ENCODE peak calls at places on chromosomes 3 and 15, in four cellular contexts. S is Peyer's patch, Q is IMR-90, P is kidney. M is an unnamed sample. For H3K9me3, the result is how much of the 10 kb centered on the place peaks cover.

GRCh38 chr3:123449092-123449985 is 449 bp upstream of the ADCY5 start:
- DNase-seq in S (no peak), Q (peak), P (no peak), M (no peak)

GRCh38 chr3:137768021-137768360 is 3.9 kb downstream of the SOX14 start:
- DNase-seq in S (no peak), Q (no peak), P (no peak), M (no peak)

GRCh38 chr3:112640333-112640863 is 545 bp downstream of the CCDC80 start:
- DNase-seq in S (no peak), Q (peak), P (no peak), M (no peak)

GRCh38 chr15:92079047-92079446 is 225.5 kb downstream of the SLCO3A1 start:
- DNase-seq in S (no peak), Q (no peak), P (no peak), M (no peak)

GRCh38 chr15:57772223-57772957 is 65.9 kb downstream of the POLR2M start:
- DNase-seq in S (no peak), Q (peak), P (no peak), M (no peak)

GRCh38 chr15:71396536-71397125 is 281.4 kb downstream of the THSD4 start:
- DNase-seq in S (no peak), Q (no peak), P (no peak), M (no peak)

GRCh38 chr15:51888593-51889195 is 59.2 kb downstream of the TMOD3 start:
- DNase-seq in S (no peak), Q (peak), P (no peak), M (no peak)

GRCh38 chr3:123993818-123994217 is 1.9 kb upstream of the ROPN1 start:
- DNase-seq in S (no peak), Q (no peak), P (no peak), M (no peak)

GRCh38 chr15:72271895-72272212 is 500 bp downstream of the PARP6 start:
- DNase-seq in S (no peak), Q (peak), P (no peak), M (no peak)

GRCh38 chr3:4934050-4934449 is 45.2 kb upstream of the BHLHE40 start:
- DNase-seq in S (no peak), Q (no peak), P (no peak), M (no peak)

GRCh38 chr15:101288905-101289513 is 6.0 kb downstream of the SNRPA1 start:
- DNase-seq in S (no peak), Q (peak), P (no peak), M (no peak)

GRCh38 chr3:47012342-47013230 is 33.1 kb downstream of the NBEAL2 start:
- DNase-seq in S (no peak), Q (no peak), P (peak), M (no peak)

GRCh38 chr3:61685755-61686154 is 124.4 kb downstream of the PTPRG start:
- DNase-seq in S (no peak), Q (no peak), P (no peak), M (no peak)

GRCh38 chr3:178777718-178778411 is 241.6 kb downstream of the KCNMB2 start:
- DNase-seq in S (no peak), Q (peak), P (no peak), M (no peak)

GRCh38 chr15:95227235-95227634 is 995.9 kb downstream of the MCTP2 start:
- DNase-seq in S (no peak), Q (no peak), P (no peak), M (no peak)

GRCh38 chr3:10453764-10454163 is 51.6 kb downstream of the ATP2B2 start:
- DNase-seq in S (no peak), Q (no peak), P (no peak), M (no peak)

GRCh38 chr3:31300802-31301443 is 231.8 kb upstream of the STT3B start:
- DNase-seq in S (no peak), Q (no peak), P (no peak), M (no peak)

GRCh38 chr15:26889298-26889898 is 22.5 kb downstream of the GABRA5 start:
- DNase-seq in S (no peak), Q (peak), P (no peak), M (no peak)

GRCh38 chr3:46208167-46208704 is at the start of gene CCR1:
- DNase-seq in S (peak), Q (peak), P (no peak), M (peak)

GRCh38 chr15:27183182-27183581 is 212.2 kb downstream of the GABRG3 start:
- DNase-seq in S (no peak), Q (no peak), P (no peak), M (no peak)

GRCh38 chr15:39145854-39146253 is 435.0 kb upstream of the THBS1 start:
- DNase-seq in S (no peak), Q (peak), P (no peak), M (no peak)

GRCh38 chr3:195467641-195468390 is 25.0 kb upstream of the ACAP2 start:
- DNase-seq in S (no peak), Q (peak), P (no peak), M (peak)

GRCh38 chr15:77107068-77107467 is 36.2 kb upstream of the TSPAN3 start:
- DNase-seq in S (no peak), Q (no peak), P (no peak), M (no peak)

GRCh38 chr15:52018693-52019393 is at the start of gene MAPK6:
- DNase-seq in S (peak), Q (peak), P (peak), M (peak)

GRCh38 chr15:40048155-40048792 is 9.3 kb upstream of the SRP14 start:
- DNase-seq in S (peak), Q (no peak), P (no peak), M (peak)

GRCh38 chr3:102480139-102480538 is 45.3 kb downstream of the ZPLD1 start:
- DNase-seq in S (no peak), Q (no peak), P (no peak), M (no peak)

GRCh38 chr3:151230644-151231043 is 27.6 kb upstream of the GPR171 start:
- DNase-seq in S (no peak), Q (no peak), P (no peak), M (no peak)

GRCh38 chr3:188327433-188327832 is 173.5 kb downstream of the LPP start:
- DNase-seq in S (no peak), Q (no peak), P (no peak), M (no peak)
- H3K4me3 ChIP-seq in S (no peak), Q (no peak), P (no peak), M (no peak)

GRCh38 chr3:148146947-148147346 is 550.8 kb upstream of the AGTR1 start:
- DNase-seq in S (no peak), Q (peak), P (no peak), M (no peak)
- H3K9me3 ChIP-seq in S (under half), Q (under half), P (under half), M (under half)

GRCh38 chr3:170741756-170742530 is 128.1 kb downstream of the RPL22L1 start:
- DNase-seq in S (no peak), Q (no peak), P (no peak), M (no peak)

GRCh38 chr3:170739410-170739809 is 130.6 kb downstream of the RPL22L1 start:
- DNase-seq in S (no peak), Q (no peak), P (no peak), M (no peak)

GRCh38 chr3:170738756-170739155 is 131.2 kb downstream of the RPL22L1 start:
- DNase-seq in S (no peak), Q (no peak), P (no peak), M (no peak)

GRCh38 chr3:170740285-170740684 is 129.7 kb downstream of the RPL22L1 start:
- DNase-seq in S (no peak), Q (no peak), P (no peak), M (no peak)

DNA sequence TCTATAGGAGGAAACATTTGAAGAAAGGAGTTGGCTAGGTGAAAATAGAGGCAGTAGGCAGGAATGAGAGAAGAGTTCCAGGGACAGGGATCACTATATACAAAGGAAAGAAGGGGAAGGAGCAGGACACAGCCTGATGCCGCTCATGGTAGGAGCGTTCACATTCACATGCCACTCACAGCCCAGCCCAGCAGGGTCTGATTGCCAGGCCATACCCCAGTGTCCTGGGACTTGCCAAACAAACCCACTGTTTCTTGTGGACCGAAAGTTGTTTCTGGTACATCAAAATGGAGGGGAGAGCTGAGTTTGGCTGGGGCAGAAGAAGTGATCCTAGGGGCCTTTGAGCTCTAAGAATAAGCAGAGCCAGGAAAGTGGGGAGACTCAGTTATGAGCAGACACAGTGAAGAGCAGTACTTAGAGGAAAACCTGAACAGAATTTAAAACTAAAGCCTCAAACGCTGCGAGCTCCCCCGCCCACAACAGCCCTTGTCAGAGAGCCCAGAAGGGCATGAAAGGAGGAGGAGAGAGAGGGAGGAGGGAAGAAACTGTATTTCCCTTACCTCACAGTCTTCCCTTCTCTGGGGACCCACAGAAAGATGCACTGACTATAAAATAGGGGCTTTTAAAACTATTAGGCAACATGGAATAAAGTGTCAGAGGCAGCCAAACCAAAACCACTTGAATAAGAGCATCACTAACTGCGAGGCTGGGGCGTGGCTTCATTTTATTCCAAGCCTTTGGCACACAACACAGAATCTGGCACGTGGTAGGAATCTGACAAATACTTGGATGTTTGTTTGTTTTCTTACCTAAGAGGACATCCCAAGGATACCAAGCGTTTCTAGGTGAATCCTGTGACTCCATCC is 129.0 kb downstream of the RPL22L1 start:
- DNase-seq in S (no peak), Q (peak), P (peak), M (no peak)
- H3K4me3 ChIP-seq in S (no peak), Q (no peak), P (no peak), M (no peak)

GRCh38 chr3:42317137-42317536 is 51.2 kb upstream of the CCK start:
- DNase-seq in S (no peak), Q (no peak), P (no peak), M (no peak)

GRCh38 chr3:42308651-42309050 is 42.7 kb upstream of the CCK start:
- DNase-seq in S (no peak), Q (no peak), P (no peak), M (no peak)

GRCh38 chr3:42314411-42314810 is 48.4 kb upstream of the CCK start:
- DNase-seq in S (no peak), Q (no peak), P (no peak), M (no peak)
- H3K9me3 ChIP-seq in S (under half), Q (under half), P (under half), M (under half)

DNA sequence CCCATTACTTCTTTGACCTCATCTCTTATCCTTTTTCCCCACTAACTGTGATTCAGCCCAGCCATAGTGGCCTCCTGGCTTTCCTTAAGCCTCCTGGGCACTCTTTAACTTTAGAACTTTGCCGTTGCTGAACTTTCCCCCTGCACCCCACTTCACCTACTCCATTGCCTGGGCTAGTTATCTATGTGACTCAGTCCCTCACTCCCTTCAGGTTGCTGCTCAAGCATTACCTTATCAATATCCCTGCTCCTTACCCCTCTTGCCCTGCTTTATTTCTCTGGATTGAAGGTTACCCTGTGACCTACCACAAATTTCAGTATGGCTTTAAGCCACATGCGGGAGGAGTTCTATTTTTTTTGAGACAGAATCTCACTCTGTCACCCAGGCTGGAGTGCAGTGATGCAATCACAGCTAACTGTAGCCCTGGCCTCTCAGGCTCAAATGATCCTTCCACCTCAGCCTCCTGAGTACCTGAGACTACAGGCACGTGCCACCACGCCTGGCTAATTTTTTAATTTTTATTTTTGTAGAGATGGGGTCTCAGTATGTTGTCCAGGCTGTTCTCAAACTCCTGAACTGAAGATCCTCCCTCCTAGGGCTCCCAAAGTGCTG is 3.4 kb downstream of the MON1A start:
- DNase-seq in S (no peak), Q (no peak), P (no peak), M (no peak)
- H3K4me3 ChIP-seq in S (no peak), Q (no peak), P (no peak), M (no peak)

GRCh38 chr15:45993072-45993471 is 358.2 kb downstream of the SQOR start:
- DNase-seq in S (no peak), Q (no peak), P (no peak), M (no peak)
- H3K9me3 ChIP-seq in S (under half), Q (under half), P (under half), M (under half)

GRCh38 chr3:13281657-13282527 is 138.2 kb downstream of the NUP210 start:
- DNase-seq in S (no peak), Q (no peak), P (no peak), M (no peak)
- H3K4me3 ChIP-seq in S (peak), Q (no peak), P (peak), M (no peak)

GRCh38 chr15:25056484-25057429 is 102.0 kb downstream of the SNRPN start:
- DNase-seq in S (no peak), Q (no peak), P (peak), M (peak)
- H3K9me3 ChIP-seq in S (under half), Q (half or more), P (half or more), M (half or more)

DNA sequence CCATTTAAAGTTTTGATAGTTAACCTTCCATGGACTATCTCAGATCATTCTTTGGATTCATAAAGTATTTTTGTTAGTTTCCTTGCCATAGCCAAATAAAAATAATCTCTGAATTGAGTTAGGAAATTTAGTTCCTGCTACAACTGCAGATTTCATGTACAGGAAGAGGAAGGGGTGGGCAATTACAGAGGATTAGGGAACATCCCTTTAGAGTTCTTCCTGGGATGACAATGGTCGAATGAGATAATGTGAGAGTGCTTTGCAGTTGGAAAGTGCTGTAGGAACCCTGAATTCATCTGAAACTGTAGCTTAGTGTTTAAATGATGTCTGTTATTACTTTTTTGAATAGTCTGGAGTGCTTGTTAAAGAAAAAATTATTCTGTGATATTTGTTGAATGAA is 137.0 kb downstream of the FNDC3B start:
- DNase-seq in S (no peak), Q (no peak), P (no peak), M (no peak)
- H3K4me3 ChIP-seq in S (no peak), Q (no peak), P (no peak), M (no peak)